ENCODE peak calls at places on chromosomes 5 and 9, in seven cellular contexts. Q is kidney, T is cardiac fibroblast, B is A549, K is fibroblast of lung, X is ovary, J is foreskin fibroblast. N is an unnamed sample.

GRCh38 chr9:96460877-96461276 is 10.9 kb downstream of the HABP4 start:
- DNase-seq in Q (no peak), B (no peak), J (peak), K (no peak), T (peak), X (no peak), N (no peak)

GRCh38 chr9:81871695-81872094 is 56.5 kb upstream of the SPATA31D4 start:
- DNase-seq in Q (no peak), T (peak), X (no peak), B (peak), J (peak), K (peak), N (no peak)

GRCh38 chr9:14153310-14153720 is 160.6 kb downstream of the NFIB start:
- DNase-seq in X (no peak), B (no peak), J (peak), Q (no peak), T (peak), K (no peak), N (no peak)

GRCh38 chr5:180070726-180071417 is 687 bp downstream of the RNF130 start:
- DNase-seq in J (peak), T (peak), K (peak), X (no peak), Q (no peak), B (peak), N (no peak)

GRCh38 chr5:171810217-171810616 is 24.6 kb downstream of the SMIM23 start:
- DNase-seq in B (no peak), J (no peak), T (peak), X (no peak), Q (no peak), K (no peak), N (no peak)

GRCh38 chr9:81855538-81855937 is 72.7 kb upstream of the SPATA31D4 start:
- DNase-seq in T (no peak), X (no peak), J (peak), B (peak), Q (no peak), K (peak), N (no peak)

GRCh38 chr9:111037744-111038335 is 430 bp downstream of the LPAR1 start:
- DNase-seq in Q (peak), B (peak), T (peak), K (peak), X (peak), J (peak), N (peak)

GRCh38 chr9:72577212-72577753 is 55.9 kb downstream of the TMC1 start:
- DNase-seq in K (peak), J (peak), X (no peak), Q (no peak), T (peak), B (peak), N (no peak)

GRCh38 chr9:127158995-127159801 is 36.8 kb upstream of the ANGPTL2 start:
- DNase-seq in X (peak), T (peak), J (peak), B (peak), K (peak), Q (peak), N (no peak)

GRCh38 chr9:123131258-123131657 is 97.8 kb downstream of the GPR21 start:
- DNase-seq in K (peak), T (peak), Q (no peak), B (no peak), J (peak), X (no peak), N (no peak)

GRCh38 chr9:92600742-92601261 is 65.0 kb upstream of the ECM2 start:
- DNase-seq in J (peak), K (peak), Q (no peak), X (no peak), T (peak), B (no peak), N (no peak)

GRCh38 chr5:119363271-119363670 is 7.5 kb downstream of the TNFAIP8 start:
- DNase-seq in B (no peak), J (no peak), Q (no peak), T (no peak), K (no peak), X (no peak), N (no peak)

GRCh38 chr9:111298831-111299603 is 31.0 kb downstream of the OR2K2 start:
- DNase-seq in X (peak), K (peak), J (peak), T (peak), Q (peak), B (peak), N (no peak)

GRCh38 chr5:6636293-6636692 is 3.1 kb downstream of the SRD5A1 start:
- DNase-seq in J (no peak), T (no peak), B (no peak), X (no peak), Q (no peak), K (no peak), N (no peak)

GRCh38 chr9:18324928-18325327 is 149.0 kb upstream of the ADAMTSL1 start:
- DNase-seq in X (no peak), Q (no peak), K (no peak), B (no peak), J (no peak), T (no peak), N (no peak)

GRCh38 chr9:30522486-30522885 is 1862.0 kb upstream of the ACO1 start:
- DNase-seq in J (no peak), X (no peak), B (no peak), Q (no peak), K (no peak), T (no peak), N (no peak)

GRCh38 chr5:179260324-179261070 is 84.8 kb downstream of the ADAMTS2 start:
- DNase-seq in B (no peak), T (no peak), Q (peak), X (peak), K (no peak), J (no peak), N (no peak)

GRCh38 chr9:91960367-91960766 is 10.3 kb upstream of the ROR2 start:
- DNase-seq in Q (no peak), K (no peak), X (no peak), T (no peak), J (no peak), B (no peak), N (no peak)

GRCh38 chr5:140966293-140967225 is at the start of gene PCDHAC2:
- DNase-seq in K (peak), Q (peak), B (peak), T (peak), X (peak), J (peak), N (peak)

GRCh38 chr9:134333234-134333873 is 7.1 kb downstream of the RXRA start:
- DNase-seq in J (peak), T (no peak), K (no peak), X (no peak), Q (peak), B (no peak), N (no peak)

GRCh38 chr9:70389642-70390266 is 24.7 kb downstream of the KLF9 start:
- DNase-seq in J (peak), K (peak), X (no peak), B (no peak), T (peak), Q (no peak), N (no peak)

GRCh38 chr5:145941677-145942130 is 5.3 kb downstream of the SH3RF2 start:
- DNase-seq in X (no peak), J (peak), B (no peak), Q (no peak), T (no peak), K (peak), N (no peak)

GRCh38 chr5:172506921-172507320 is 52.6 kb upstream of the SH3PXD2B start:
- DNase-seq in Q (no peak), K (no peak), B (no peak), X (peak), J (no peak), T (no peak), N (no peak)

GRCh38 chr5:150341331-150341730 is 16.2 kb upstream of the TCOF1 start:
- DNase-seq in T (no peak), B (no peak), Q (peak), K (no peak), X (no peak), J (no peak), N (no peak)

GRCh38 chr9:297104-297794 is 82.6 kb downstream of the DOCK8 start:
- DNase-seq in J (no peak), X (no peak), K (no peak), T (no peak), Q (no peak), B (peak), N (no peak)

GRCh38 chr9:6525326-6526040 is 112.5 kb downstream of the UHRF2 start:
- DNase-seq in K (peak), Q (no peak), X (no peak), J (no peak), B (no peak), T (no peak), N (no peak)

GRCh38 chr5:9207820-9208418 is 338.0 kb downstream of the SEMA5A start:
- DNase-seq in T (peak), K (peak), Q (no peak), X (no peak), B (peak), J (peak), N (no peak)

GRCh38 chr9:92151691-92152393 is 36.6 kb upstream of the SPTLC1 start:
- DNase-seq in T (peak), Q (peak), B (no peak), X (no peak), J (peak), K (peak), N (no peak)

GRCh38 chr9:19233344-19233743 is 2.9 kb downstream of the DENND4C start:
- DNase-seq in B (no peak), Q (no peak), K (no peak), X (no peak), J (no peak), T (no peak), N (no peak)

GRCh38 chr9:136726631-136727191 is 14.3 kb downstream of the DIPK1B start:
- DNase-seq in J (peak), X (no peak), K (peak), T (no peak), B (peak), Q (no peak), N (no peak)

GRCh38 chr5:65144136-65144871 is 337.4 kb downstream of the ADAMTS6 start:
- DNase-seq in B (no peak), K (no peak), T (no peak), X (no peak), Q (no peak), J (no peak), N (no peak)

GRCh38 chr9:97640290-97640689 is 6.7 kb downstream of the NCBP1 start:
- DNase-seq in K (no peak), Q (no peak), T (no peak), J (peak), X (no peak), B (no peak), N (no peak)

GRCh38 chr9:74334308-74334707 is 162.8 kb upstream of the RORB start:
- DNase-seq in X (no peak), Q (no peak), B (no peak), J (no peak), K (no peak), T (no peak), N (no peak)

GRCh38 chr5:176355400-176356178 is 6.0 kb downstream of the KIAA1191 start:
- DNase-seq in K (no peak), T (no peak), X (no peak), B (no peak), Q (no peak), J (no peak), N (no peak)
- TF ChIP-seq CTCF in K (no peak), T (no peak), X (no peak), B (no peak), Q (no peak), J (no peak), N (peak)

DNA sequence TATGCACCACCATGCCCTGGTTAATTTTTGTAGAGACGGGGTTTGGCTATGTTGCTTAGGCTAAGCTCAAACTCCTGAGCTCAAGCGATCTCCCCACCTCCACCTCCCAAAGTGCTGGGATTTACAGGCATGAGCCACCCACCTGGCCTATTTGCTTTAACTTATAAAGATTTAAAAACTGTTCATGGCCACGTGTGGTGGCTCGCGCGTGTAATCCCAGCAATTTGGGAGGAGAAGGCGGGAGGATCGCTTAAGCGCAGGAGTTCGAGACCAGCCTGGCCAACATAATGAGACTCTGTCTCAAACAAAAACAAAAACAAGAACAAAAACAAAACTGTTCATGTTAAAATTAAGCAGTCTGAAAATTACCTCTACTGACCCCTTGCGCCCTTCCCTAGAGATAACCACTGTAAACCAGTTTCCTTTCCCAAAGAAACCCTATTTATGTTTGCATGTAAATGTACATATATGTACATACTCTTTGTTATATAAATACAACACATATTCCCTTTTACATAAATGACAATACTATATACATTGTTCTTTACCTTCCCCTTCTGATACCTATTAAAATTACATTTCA is 1.5 kb downstream of the AK6 start:
- DNase-seq in K (no peak), J (no peak), X (no peak), T (no peak), B (no peak), Q (no peak), N (no peak)
- TF ChIP-seq CTCF in K (no peak), J (no peak), X (no peak), T (no peak), B (no peak), Q (no peak), N (no peak)

GRCh38 chr9:119289740-119290139 is 79.5 kb downstream of the BRINP1 start:
- DNase-seq in Q (no peak), X (no peak), J (peak), T (peak), B (peak), K (peak), N (no peak)
- TF ChIP-seq CTCF in Q (peak), X (no peak), J (peak), T (peak), B (peak), K (peak), N (peak)

DNA sequence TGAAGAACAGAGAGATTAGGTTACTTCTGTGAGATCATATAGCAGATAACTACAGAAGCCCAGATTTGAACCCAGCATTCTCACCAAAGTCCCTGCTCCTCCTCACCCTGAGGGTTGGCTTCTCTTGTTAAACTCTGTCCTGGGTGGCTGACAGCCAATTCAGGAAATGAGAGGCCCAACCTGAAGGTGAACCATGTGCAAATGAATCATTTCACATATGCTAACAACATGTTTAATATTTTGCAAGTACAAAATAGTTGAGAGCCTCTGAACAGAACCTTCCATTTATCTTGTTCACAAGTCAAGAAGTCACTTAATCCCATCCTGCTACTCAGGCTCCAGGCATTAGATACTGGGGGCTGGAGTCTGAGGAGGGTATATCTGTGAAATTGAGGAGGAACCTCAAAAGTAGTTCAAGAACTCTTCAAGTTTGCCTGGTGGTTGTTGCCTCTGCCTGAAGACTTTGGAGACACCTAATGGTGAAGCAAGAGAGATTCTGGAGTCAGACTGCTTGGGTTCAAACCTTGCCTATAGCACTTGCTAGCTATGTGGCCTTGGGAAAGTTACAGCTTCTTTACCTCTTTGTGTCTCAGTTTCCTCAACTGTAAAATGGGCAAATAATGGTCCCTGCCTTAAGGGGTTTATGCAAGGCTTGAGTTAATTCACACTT is 564.0 kb downstream of the PSAT1 start:
- DNase-seq in T (peak), X (no peak), Q (no peak), B (no peak), K (peak), J (peak), N (no peak)
- TF ChIP-seq CTCF in T (peak), X (no peak), Q (no peak), B (no peak), K (no peak), J (peak), N (no peak)

N was measured in chondrocyte.